ENCODE peak calls at places on chromosomes 11 and 22, in eight cellular contexts. One of them, this sample, is unnamed.

GRCh38 chr11:7251836-7252682 is at the start of gene SYT9:
- DNase-seq in AG04449: no peak
- DNase-seq in cardiac muscle cell: peak
- DNase-seq in fibroblast of lung: peak
- DNase-seq in Calu3: no peak
- DNase-seq in GM23338: peak
- DNase-seq in spleen: peak
- DNase-seq in uterus: peak
- DNase-seq in this sample: peak

GRCh38 chr11:63012450-63013238 is 3.0 kb downstream of the SLC22A8 start:
- DNase-seq in cardiac muscle cell: no peak
- DNase-seq in Calu3: no peak
- DNase-seq in uterus: no peak
- DNase-seq in fibroblast of lung: no peak
- DNase-seq in spleen: no peak
- DNase-seq in AG04449: no peak
- DNase-seq in GM23338: no peak
- DNase-seq in this sample: no peak

GRCh38 chr11:134139873-134140331 is 71.0 kb downstream of the JAM3 start:
- DNase-seq in Calu3: peak
- DNase-seq in AG04449: no peak
- DNase-seq in spleen: peak
- DNase-seq in uterus: peak
- DNase-seq in GM23338: peak
- DNase-seq in fibroblast of lung: peak
- DNase-seq in cardiac muscle cell: peak
- DNase-seq in this sample: no peak

GRCh38 chr22:36936362-36937116 is 23.1 kb downstream of the CSF2RB start:
- DNase-seq in cardiac muscle cell: no peak
- DNase-seq in uterus: no peak
- DNase-seq in GM23338: no peak
- DNase-seq in AG04449: no peak
- DNase-seq in spleen: no peak
- DNase-seq in Calu3: no peak
- DNase-seq in fibroblast of lung: no peak
- DNase-seq in this sample: no peak

GRCh38 chr11:27242591-27242990 is 120.4 kb downstream of the CCDC34 start:
- DNase-seq in cardiac muscle cell: peak
- DNase-seq in uterus: no peak
- DNase-seq in fibroblast of lung: peak
- DNase-seq in spleen: no peak
- DNase-seq in Calu3: no peak
- DNase-seq in AG04449: peak
- DNase-seq in GM23338: no peak
- DNase-seq in this sample: no peak

GRCh38 chr22:38554281-38554680 is 15.7 kb downstream of the DMC1 start:
- DNase-seq in spleen: no peak
- DNase-seq in uterus: no peak
- DNase-seq in Calu3: no peak
- DNase-seq in GM23338: no peak
- DNase-seq in cardiac muscle cell: no peak
- DNase-seq in AG04449: peak
- DNase-seq in fibroblast of lung: peak
- DNase-seq in this sample: no peak

GRCh38 chr11:69055212-69055586 is 6.5 kb downstream of the TPCN2 start:
- DNase-seq in fibroblast of lung: no peak
- DNase-seq in GM23338: no peak
- DNase-seq in Calu3: no peak
- DNase-seq in spleen: no peak
- DNase-seq in AG04449: no peak
- DNase-seq in cardiac muscle cell: no peak
- DNase-seq in uterus: no peak
- DNase-seq in this sample: no peak

GRCh38 chr11:74777877-74778276 is 29.2 kb downstream of the RNF169 start:
- DNase-seq in cardiac muscle cell: no peak
- DNase-seq in spleen: no peak
- DNase-seq in fibroblast of lung: no peak
- DNase-seq in GM23338: no peak
- DNase-seq in uterus: no peak
- DNase-seq in Calu3: no peak
- DNase-seq in AG04449: no peak
- DNase-seq in this sample: no peak

GRCh38 chr11:73662445-73663157 is 16.2 kb downstream of the PLEKHB1 start:
- DNase-seq in GM23338: no peak
- DNase-seq in fibroblast of lung: peak
- DNase-seq in Calu3: no peak
- DNase-seq in cardiac muscle cell: no peak
- DNase-seq in AG04449: no peak
- DNase-seq in spleen: no peak
- DNase-seq in uterus: no peak
- DNase-seq in this sample: no peak

GRCh38 chr22:39486951-39487825 is 14.9 kb upstream of the MIEF1 start:
- DNase-seq in spleen: no peak
- DNase-seq in fibroblast of lung: no peak
- DNase-seq in GM23338: no peak
- DNase-seq in uterus: no peak
- DNase-seq in AG04449: no peak
- DNase-seq in cardiac muscle cell: no peak
- DNase-seq in Calu3: no peak
- DNase-seq in this sample: no peak

DNA sequence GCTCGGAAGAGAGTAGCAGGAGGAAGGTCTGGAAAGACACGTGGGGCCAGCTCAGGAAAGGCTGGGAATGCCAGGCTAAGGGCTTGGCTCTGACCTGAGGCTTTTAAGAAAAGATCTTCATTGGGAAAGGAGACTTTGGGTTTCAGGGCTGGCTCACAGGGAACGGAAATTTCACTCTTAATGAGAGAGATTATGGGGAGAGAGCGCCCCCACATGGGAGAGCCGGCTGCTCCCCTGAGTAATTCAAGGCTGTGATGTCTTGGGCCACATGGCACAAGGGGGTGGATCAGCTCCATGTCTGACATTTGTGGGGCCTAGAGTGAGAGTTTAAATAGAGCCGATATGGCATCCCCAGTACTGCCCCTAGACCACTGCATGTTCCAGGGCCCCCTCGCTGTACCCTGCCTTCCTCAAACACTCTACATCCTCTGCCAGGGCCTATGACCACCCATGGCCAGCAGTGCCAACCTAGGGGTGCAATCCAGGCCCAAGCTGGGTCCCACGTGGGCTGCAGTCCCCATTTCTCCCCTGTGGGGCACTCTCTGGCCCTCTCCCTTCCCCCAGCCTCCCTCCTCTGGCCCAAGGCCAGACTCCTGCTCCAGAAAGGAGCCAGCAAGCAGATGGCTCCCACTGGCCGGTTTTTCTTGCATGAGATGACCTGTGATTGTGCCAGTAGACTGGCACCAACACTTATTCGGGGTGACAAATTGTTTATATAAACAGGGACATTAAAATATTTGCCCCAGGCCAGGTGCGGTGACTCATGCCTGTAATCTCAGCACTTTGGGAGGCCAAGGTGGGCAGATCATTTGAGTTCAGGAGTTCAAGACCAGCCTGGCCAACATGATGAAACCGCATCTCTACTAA is 75.2 kb downstream of the ISX start:
- DNase-seq in AG04449: no peak
- DNase-seq in GM23338: peak
- DNase-seq in spleen: peak
- DNase-seq in Calu3: peak
- DNase-seq in fibroblast of lung: no peak
- DNase-seq in uterus: no peak
- DNase-seq in cardiac muscle cell: no peak
- DNase-seq in this sample: no peak
- TF ChIP-seq CTCF in AG04449: no peak
- TF ChIP-seq CTCF in GM23338: peak
- TF ChIP-seq CTCF in spleen: no peak
- TF ChIP-seq CTCF in Calu3: no peak
- TF ChIP-seq CTCF in fibroblast of lung: no peak
- TF ChIP-seq CTCF in uterus: no peak
- TF ChIP-seq CTCF in cardiac muscle cell: no peak
- TF ChIP-seq CTCF in this sample: no peak

GRCh38 chr22:33823552-33823951 is 96.7 kb downstream of the LARGE1 start:
- DNase-seq in Calu3: no peak
- DNase-seq in spleen: no peak
- DNase-seq in fibroblast of lung: peak
- DNase-seq in GM23338: no peak
- DNase-seq in AG04449: no peak
- DNase-seq in uterus: no peak
- DNase-seq in cardiac muscle cell: peak
- DNase-seq in this sample: no peak

GRCh38 chr22:33821290-33821689 is 99.0 kb downstream of the LARGE1 start:
- DNase-seq in Calu3: no peak
- DNase-seq in cardiac muscle cell: no peak
- DNase-seq in fibroblast of lung: peak
- DNase-seq in GM23338: no peak
- DNase-seq in spleen: no peak
- DNase-seq in AG04449: no peak
- DNase-seq in uterus: no peak
- DNase-seq in this sample: no peak

GRCh38 chr22:33819743-33820142 is 100.5 kb downstream of the LARGE1 start:
- DNase-seq in cardiac muscle cell: no peak
- DNase-seq in fibroblast of lung: no peak
- DNase-seq in spleen: no peak
- DNase-seq in AG04449: no peak
- DNase-seq in GM23338: no peak
- DNase-seq in uterus: no peak
- DNase-seq in Calu3: no peak
- DNase-seq in this sample: no peak
- TF ChIP-seq CTCF in cardiac muscle cell: no peak
- TF ChIP-seq CTCF in fibroblast of lung: no peak
- TF ChIP-seq CTCF in spleen: no peak
- TF ChIP-seq CTCF in AG04449: no peak
- TF ChIP-seq CTCF in GM23338: peak
- TF ChIP-seq CTCF in uterus: no peak
- TF ChIP-seq CTCF in Calu3: no peak
- TF ChIP-seq CTCF in this sample: no peak

GRCh38 chr22:46417268-46417580 is 81.7 kb downstream of the TRMU start:
- DNase-seq in Calu3: no peak
- DNase-seq in uterus: no peak
- DNase-seq in fibroblast of lung: no peak
- DNase-seq in cardiac muscle cell: no peak
- DNase-seq in spleen: no peak
- DNase-seq in AG04449: no peak
- DNase-seq in GM23338: no peak
- DNase-seq in this sample: no peak

GRCh38 chr22:46417769-46418168 is 82.3 kb downstream of the TRMU start:
- DNase-seq in cardiac muscle cell: no peak
- DNase-seq in fibroblast of lung: no peak
- DNase-seq in AG04449: no peak
- DNase-seq in spleen: no peak
- DNase-seq in uterus: no peak
- DNase-seq in GM23338: no peak
- DNase-seq in Calu3: no peak
- DNase-seq in this sample: no peak

GRCh38 chr22:46416537-46417267 is 81.2 kb downstream of the TRMU start:
- DNase-seq in cardiac muscle cell: peak
- DNase-seq in uterus: no peak
- DNase-seq in AG04449: no peak
- DNase-seq in GM23338: no peak
- DNase-seq in Calu3: no peak
- DNase-seq in spleen: no peak
- DNase-seq in fibroblast of lung: peak
- DNase-seq in this sample: no peak

GRCh38 chr22:46414704-46415103 is 79.2 kb downstream of the TRMU start:
- DNase-seq in cardiac muscle cell: no peak
- DNase-seq in AG04449: no peak
- DNase-seq in uterus: no peak
- DNase-seq in GM23338: no peak
- DNase-seq in Calu3: no peak
- DNase-seq in spleen: no peak
- DNase-seq in fibroblast of lung: no peak
- DNase-seq in this sample: no peak

DNA sequence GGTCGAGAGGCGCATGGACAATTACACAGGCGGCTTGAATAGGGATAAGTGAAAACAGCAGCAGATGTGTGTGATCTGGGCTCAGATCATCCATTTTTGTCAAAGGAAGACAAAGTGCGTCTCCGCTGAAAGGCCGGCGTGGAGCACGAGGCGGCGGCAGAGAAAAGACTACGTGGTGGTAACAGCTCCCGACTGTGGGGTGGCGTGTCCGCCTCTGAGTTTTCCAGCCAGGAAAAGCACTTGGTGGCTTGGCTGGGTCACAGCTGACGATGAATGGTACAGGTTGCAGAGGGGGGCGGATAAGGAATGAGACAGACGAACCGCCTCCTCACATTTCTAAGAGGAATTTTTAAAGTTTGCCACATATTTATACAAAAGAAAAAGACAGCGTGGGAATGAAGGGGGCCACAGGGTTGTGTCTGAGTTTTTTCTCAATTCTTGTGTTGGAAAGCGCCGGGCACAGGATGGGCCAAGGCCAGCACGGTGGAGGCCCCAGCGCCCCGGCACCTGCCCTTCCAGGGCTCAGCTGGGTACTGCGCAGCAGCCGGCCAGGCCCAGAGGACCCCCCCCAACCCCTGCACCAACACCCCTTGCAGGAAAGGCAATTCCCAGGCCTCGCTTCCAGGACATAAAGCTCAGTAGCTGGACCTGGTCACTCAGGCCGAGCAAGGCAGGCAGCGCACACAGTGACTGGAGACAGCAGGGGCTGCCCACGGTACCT is 80.5 kb downstream of the TRMU start:
- DNase-seq in Calu3: no peak
- DNase-seq in uterus: no peak
- DNase-seq in spleen: no peak
- DNase-seq in fibroblast of lung: peak
- DNase-seq in AG04449: no peak
- DNase-seq in cardiac muscle cell: peak
- DNase-seq in GM23338: no peak
- DNase-seq in this sample: no peak
- TF ChIP-seq CTCF in Calu3: no peak
- TF ChIP-seq CTCF in uterus: no peak
- TF ChIP-seq CTCF in spleen: no peak
- TF ChIP-seq CTCF in fibroblast of lung: no peak
- TF ChIP-seq CTCF in AG04449: no peak
- TF ChIP-seq CTCF in cardiac muscle cell: no peak
- TF ChIP-seq CTCF in GM23338: no peak
- TF ChIP-seq CTCF in this sample: no peak

GRCh38 chr11:20126724-20127123 is 33.6 kb downstream of the DBX1 start:
- DNase-seq in AG04449: no peak
- DNase-seq in fibroblast of lung: peak
- DNase-seq in Calu3: no peak
- DNase-seq in GM23338: no peak
- DNase-seq in uterus: no peak
- DNase-seq in cardiac muscle cell: no peak
- DNase-seq in spleen: no peak
- DNase-seq in this sample: no peak

GRCh38 chr11:20134991-20135736 is 25.1 kb downstream of the DBX1 start:
- DNase-seq in AG04449: no peak
- DNase-seq in cardiac muscle cell: no peak
- DNase-seq in uterus: no peak
- DNase-seq in GM23338: no peak
- DNase-seq in spleen: no peak
- DNase-seq in Calu3: no peak
- DNase-seq in fibroblast of lung: no peak
- DNase-seq in this sample: no peak

GRCh38 chr11:20132667-20133039 is 27.6 kb downstream of the DBX1 start:
- DNase-seq in Calu3: no peak
- DNase-seq in uterus: no peak
- DNase-seq in GM23338: no peak
- DNase-seq in spleen: no peak
- DNase-seq in fibroblast of lung: no peak
- DNase-seq in cardiac muscle cell: no peak
- DNase-seq in AG04449: no peak
- DNase-seq in this sample: no peak

GRCh38 chr11:20127671-20128527 is 32.4 kb downstream of the DBX1 start:
- DNase-seq in Calu3: peak
- DNase-seq in GM23338: peak
- DNase-seq in spleen: peak
- DNase-seq in cardiac muscle cell: peak
- DNase-seq in AG04449: no peak
- DNase-seq in fibroblast of lung: peak
- DNase-seq in uterus: peak
- DNase-seq in this sample: no peak

GRCh38 chr11:20131744-20132666 is 28.3 kb downstream of the DBX1 start:
- DNase-seq in GM23338: peak
- DNase-seq in uterus: peak
- DNase-seq in AG04449: no peak
- DNase-seq in cardiac muscle cell: peak
- DNase-seq in Calu3: peak
- DNase-seq in fibroblast of lung: peak
- DNase-seq in spleen: peak
- DNase-seq in this sample: no peak
- TF ChIP-seq CTCF in GM23338: peak
- TF ChIP-seq CTCF in uterus: peak
- TF ChIP-seq CTCF in AG04449: peak
- TF ChIP-seq CTCF in cardiac muscle cell: peak
- TF ChIP-seq CTCF in Calu3: peak
- TF ChIP-seq CTCF in fibroblast of lung: peak
- TF ChIP-seq CTCF in spleen: peak
- TF ChIP-seq CTCF in this sample: peak